ENCODE peak calls at places on chromosomes 3 and 15, in four cellular contexts. N is breast epithelium, T is heart left ventricle, O is MM.1S. E is an unnamed sample. For H3K27me3 and H3K36me3, the result is how much of the 10 kb centered on the place peaks cover.

GRCh38 chr3:27360113-27361078 is 8.8 kb downstream of the NEK10 start:
- DNase-seq in T (no peak), O (no peak), N (no peak), E (no peak)

GRCh38 chr3:45871834-45872233 is 14.5 kb upstream of the CCR9 start:
- DNase-seq in O (no peak), T (no peak), N (no peak), E (no peak)

GRCh38 chr3:178551916-178552321 is 15.7 kb downstream of the KCNMB2 start:
- DNase-seq in O (no peak), T (no peak), N (no peak), E (no peak)

GRCh38 chr3:125003369-125003853 is 52.4 kb downstream of the HEG1 start:
- DNase-seq in T (no peak), N (no peak), O (no peak), E (peak)

GRCh38 chr15:59764775-59765174 is 75.7 kb upstream of the BNIP2 start:
- DNase-seq in O (no peak), T (no peak), N (no peak), E (no peak)

GRCh38 chr3:56591256-56591655 is 34.3 kb downstream of the CCDC66 start:
- DNase-seq in O (no peak), T (no peak), N (no peak), E (no peak)

GRCh38 chr15:51888593-51889195 is 59.2 kb downstream of the TMOD3 start:
- DNase-seq in T (no peak), N (no peak), O (peak), E (no peak)

GRCh38 chr3:96983731-96984130 is 169.3 kb downstream of the EPHA6 start:
- DNase-seq in O (no peak), N (no peak), T (no peak), E (no peak)

GRCh38 chr15:64774556-64775523 is 549 bp downstream of the RBPMS2 start:
- DNase-seq in O (no peak), N (no peak), T (peak), E (no peak)

GRCh38 chr15:93088200-93088980 is 621 bp downstream of the RGMA start:
- DNase-seq in N (no peak), O (peak), T (peak), E (peak)

DNA sequence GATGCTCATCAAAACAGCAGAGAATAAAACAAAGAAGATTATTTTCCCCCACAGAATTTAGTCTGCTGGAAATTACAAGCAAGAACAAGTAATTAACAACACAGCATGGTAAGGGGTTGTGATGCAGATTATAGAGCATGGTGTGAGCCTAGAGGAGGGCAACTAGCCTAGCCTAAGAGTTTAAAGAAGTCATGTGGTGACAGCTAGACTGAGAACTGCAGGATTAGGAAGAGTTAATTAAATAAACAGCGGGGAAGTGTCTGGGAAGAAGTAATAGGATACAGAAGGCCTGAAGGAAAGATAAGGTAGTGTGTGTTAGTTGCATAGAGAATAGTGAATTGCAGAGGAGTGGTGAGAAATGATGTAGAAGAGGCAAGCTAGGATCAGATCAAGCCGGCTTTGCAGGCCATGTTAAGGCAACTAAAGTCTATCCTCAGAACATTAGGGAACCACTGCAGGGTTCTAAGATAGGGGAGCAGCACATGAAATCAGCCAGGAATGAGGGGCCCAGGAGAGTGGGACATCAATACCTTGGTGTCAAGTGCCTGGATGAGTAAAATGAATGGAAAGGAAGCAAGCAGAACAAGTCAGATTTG is 11.9 kb upstream of the PKM start:
- DNase-seq in T (no peak), O (no peak), N (no peak), E (no peak)
- H3K27me3 ChIP-seq in T (under half), O (under half), N (under half), E (under half)

GRCh38 chr3:185753354-185753753 is 71.5 kb downstream of the IGF2BP2 start:
- DNase-seq in N (no peak), T (no peak), O (no peak), E (no peak)
- H3K36me3 ChIP-seq in N (under half), T (under half), O (under half), E (under half)

DNA sequence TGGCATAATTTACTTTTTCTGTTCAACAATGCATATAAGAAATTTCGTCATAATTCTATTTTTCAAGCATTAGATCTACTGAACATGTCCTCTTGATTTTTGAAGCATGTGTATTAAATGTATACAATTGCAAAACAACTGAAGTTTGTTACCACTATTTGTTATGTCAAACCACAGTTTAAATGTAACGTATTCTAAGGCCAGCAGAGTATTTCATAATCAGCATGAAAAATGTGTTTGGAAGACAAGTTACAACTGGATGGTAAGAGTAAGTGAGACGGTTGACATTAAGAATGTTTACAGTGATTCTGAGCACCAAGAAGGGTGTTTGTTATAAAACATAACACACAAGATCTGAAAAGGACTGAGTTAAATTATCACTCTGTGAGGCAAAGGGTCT is 738.4 kb downstream of the PLOD2 start:
- DNase-seq in T (no peak), O (no peak), N (no peak), E (no peak)
- H3K27ac ChIP-seq in T (no peak), O (no peak), N (no peak), E (no peak)

DNA sequence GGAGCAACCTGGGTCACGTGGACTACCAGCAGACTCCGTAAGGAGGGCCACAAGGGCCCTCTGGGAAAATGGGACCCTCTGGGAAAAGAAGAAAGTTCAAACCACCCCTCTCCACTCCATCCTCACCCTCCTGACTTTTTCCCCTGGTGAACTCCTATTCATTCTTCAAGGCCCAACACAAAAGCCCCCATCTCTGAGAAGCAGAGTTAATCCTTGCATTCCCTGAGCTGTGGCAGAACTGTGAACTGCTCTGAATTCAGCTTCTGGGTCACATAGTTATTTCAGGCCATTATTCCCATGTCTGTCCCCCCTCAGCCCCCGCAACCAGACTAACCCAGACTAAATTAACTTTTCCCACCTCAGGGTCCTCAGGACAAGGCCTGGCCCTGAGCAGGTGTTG is 21.6 kb upstream of the TRH start:
- DNase-seq in N (no peak), T (no peak), O (no peak), E (no peak)
- H3K27me3 ChIP-seq in N (under half), T (under half), O (under half), E (under half)

DNA sequence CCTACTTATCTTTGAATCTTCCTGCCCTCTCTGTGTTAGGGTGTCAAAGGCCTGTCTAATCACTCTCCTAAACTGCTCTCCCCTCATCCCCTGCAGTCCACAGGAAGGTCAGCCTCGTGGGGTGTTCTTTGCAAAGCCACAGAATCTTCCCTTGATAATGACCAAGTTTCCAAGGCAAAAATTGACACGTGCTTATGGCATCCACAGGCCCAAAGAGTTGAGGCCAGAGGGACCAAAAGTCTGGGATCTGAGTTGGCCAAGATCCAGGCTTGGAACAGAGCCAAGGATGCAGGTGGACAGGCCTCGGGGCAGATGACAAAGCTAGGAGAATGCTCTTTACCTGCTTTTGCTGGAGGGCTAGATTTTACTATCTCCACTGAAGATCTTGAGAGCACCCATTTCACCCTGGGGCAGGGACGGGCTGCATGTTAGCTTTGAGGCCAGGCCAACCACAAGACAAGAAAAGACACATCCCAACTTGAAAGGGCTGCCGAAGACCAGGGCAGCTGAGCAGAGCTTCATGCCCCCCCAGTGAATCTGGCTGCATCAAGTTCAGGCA is 20.5 kb downstream of the BHLHE40 start:
- DNase-seq in T (no peak), O (no peak), N (peak), E (no peak)
- H3K36me3 ChIP-seq in T (under half), O (under half), N (under half), E (under half)

E was measured in SJSA1.